ENCODE peak calls at places on chromosomes 1 and 21, in seven cellular contexts. S, A, F, U, J, R and E are unnamed samples.
A peak's percentile ranks its signal among the peaks of the same experiment; 100 is the strongest.

GRCh38 chr1:3018576-3018975 is 2.7 kb upstream of the ACTRT2 start:
- DNase-seq in A (no peak), R (no peak), F (no peak), J (no peak), S (no peak), U (no peak), E (no peak)

GRCh38 chr1:116724765-116725375 is 29.4 kb upstream of the CD2 start:
- DNase-seq in F (peak; percentile 72), R (peak; percentile 84), S (peak; percentile 74), U (peak; percentile 22), A (peak; percentile 51), J (peak; percentile 80), E (no peak)

GRCh38 chr1:234593771-234594504 is 16.0 kb downstream of the IRF2BP2 start:
- DNase-seq in F (no peak), R (no peak), S (no peak), J (no peak), U (no peak), A (no peak), E (peak; percentile 67)

GRCh38 chr1:232969791-232970190 is 19.4 kb downstream of the NTPCR start:
- DNase-seq in J (no peak), R (no peak), U (no peak), F (no peak), A (no peak), S (no peak), E (no peak)

GRCh38 chr1:172500207-172500606 is 32.7 kb upstream of the SUCO start:
- DNase-seq in J (peak; percentile 39), F (no peak), U (no peak), S (no peak), A (no peak), R (no peak), E (no peak)

GRCh38 chr1:63557365-63557987 is 34.2 kb downstream of the EFCAB7 start:
- DNase-seq in U (no peak), S (peak; percentile 19), F (peak; percentile 34), A (no peak), R (peak; percentile 83), J (peak; percentile 34), E (no peak)

GRCh38 chr1:89889336-89889640 is 68.5 kb downstream of the LRRC8D start:
- DNase-seq in U (no peak), A (no peak), S (no peak), F (no peak), R (no peak), J (no peak), E (no peak)

GRCh38 chr1:62682531-62682930 is 5.7 kb downstream of the DOCK7 start:
- DNase-seq in S (no peak), A (no peak), F (no peak), J (no peak), U (no peak), R (no peak), E (no peak)

GRCh38 chr1:59699227-59699847 is 115.4 kb upstream of the HOOK1 start:
- DNase-seq in R (peak; percentile 73), A (no peak), U (no peak), J (peak; percentile 34), F (peak; percentile 53), S (no peak), E (no peak)

GRCh38 chr1:152035406-152036315 is 1.1 kb downstream of the S100A11 start:
- DNase-seq in F (peak; percentile 33), J (peak; percentile 31), U (no peak), A (peak; percentile 49), R (peak; percentile 37), S (peak; percentile 33), E (no peak)

GRCh38 chr21:45640888-45641479 is 2.5 kb upstream of the PCBP3 start:
- DNase-seq in R (peak; percentile 77), S (no peak), J (no peak), A (no peak), U (peak; percentile 5), F (no peak), E (peak; percentile 74)

GRCh38 chr1:58318157-58318665 is 228.3 kb downstream of the OMA1 start:
- DNase-seq in F (no peak), R (no peak), J (no peak), A (no peak), S (no peak), U (no peak), E (no peak)

GRCh38 chr1:84719477-84720274 is 29.4 kb upstream of the SSX2IP start:
- DNase-seq in A (no peak), U (no peak), F (no peak), S (no peak), J (no peak), R (no peak), E (no peak)

GRCh38 chr1:100736324-100736723 is 16.8 kb downstream of the VCAM1 start:
- DNase-seq in J (no peak), U (no peak), R (no peak), S (no peak), A (no peak), F (no peak), E (no peak)

GRCh38 chr1:95622609-95623008 is 388.6 kb downstream of the RWDD3 start:
- DNase-seq in A (no peak), R (peak; percentile 5), S (no peak), F (no peak), U (no peak), J (no peak), E (no peak)

GRCh38 chr1:210707300-210707699 is 378.6 kb downstream of the HHAT start:
- DNase-seq in R (no peak), F (no peak), A (peak; percentile 54), J (no peak), U (no peak), S (no peak), E (no peak)

GRCh38 chr1:91783423-91784162 is 102.4 kb downstream of the TGFBR3 start:
- DNase-seq in U (no peak), S (peak; percentile 24), F (no peak), A (no peak), J (no peak), R (no peak), E (no peak)

GRCh38 chr1:53725238-53725689 is 13.7 kb downstream of the GLIS1 start:
- DNase-seq in A (no peak), R (peak; percentile 86), J (no peak), F (peak; percentile 30), S (no peak), U (no peak), E (no peak)

GRCh38 chr1:204335085-204335484 is 24.6 kb downstream of the PLEKHA6 start:
- DNase-seq in R (no peak), J (no peak), F (no peak), U (no peak), A (no peak), S (no peak), E (no peak)

GRCh38 chr1:8016244-8017241 is 9.6 kb downstream of the ERRFI1 start:
- DNase-seq in S (no peak), R (no peak), U (no peak), F (no peak), J (no peak), A (no peak), E (no peak)

GRCh38 chr1:19035356-19036048 is 79.0 kb upstream of the IFFO2 start:
- DNase-seq in J (no peak), R (no peak), F (no peak), S (no peak), U (no peak), A (no peak), E (no peak)

GRCh38 chr1:231518485-231519035 is 9.9 kb upstream of the TSNAX start:
- DNase-seq in U (no peak), J (no peak), A (no peak), S (no peak), F (no peak), R (no peak), E (no peak)

GRCh38 chr1:5915587-5916571 is 76.3 kb downstream of the NPHP4 start:
- DNase-seq in R (peak; percentile 61), U (peak; percentile 10), J (peak; percentile 33), A (no peak), S (peak; percentile 43), F (peak; percentile 53), E (peak; percentile 19)

GRCh38 chr1:184002071-184002470 is 35.5 kb downstream of the COLGALT2 start:
- DNase-seq in U (no peak), R (no peak), S (no peak), F (no peak), A (no peak), J (peak; percentile 55), E (no peak)